ENCODE peak calls at places on chromosomes 4 and X, in six cellular contexts. One of them, this sample, is unnamed.

GRCh38 chr4:122845760-122846159 is 19.1 kb downstream of the FGF2 start:
- DNase-seq in mucosa of descending colon: no peak
- DNase-seq in OCI-LY7: no peak
- DNase-seq in fibroblast of mammary gland: no peak
- DNase-seq in ascending aorta: no peak
- DNase-seq in mammary epithelial cell: no peak
- DNase-seq in this sample: no peak

GRCh38 chrX:15349046-15349445 is 13.7 kb upstream of the PIGA start:
- DNase-seq in ascending aorta: no peak
- DNase-seq in OCI-LY7: peak
- DNase-seq in mucosa of descending colon: no peak
- DNase-seq in fibroblast of mammary gland: peak
- DNase-seq in mammary epithelial cell: peak
- DNase-seq in this sample: peak

GRCh38 chrX:54484666-54485065 is 11.4 kb downstream of the FGD1 start:
- DNase-seq in ascending aorta: no peak
- DNase-seq in mammary epithelial cell: no peak
- DNase-seq in OCI-LY7: no peak
- DNase-seq in mucosa of descending colon: no peak
- DNase-seq in fibroblast of mammary gland: no peak
- DNase-seq in this sample: no peak

GRCh38 chr4:5893013-5893580 is at the start of gene CRMP1:
- DNase-seq in mucosa of descending colon: no peak
- DNase-seq in ascending aorta: no peak
- DNase-seq in OCI-LY7: no peak
- DNase-seq in fibroblast of mammary gland: no peak
- DNase-seq in mammary epithelial cell: no peak
- DNase-seq in this sample: no peak

GRCh38 chrX:141760761-141761160 is 62.2 kb upstream of the SPANXD start:
- DNase-seq in fibroblast of mammary gland: peak
- DNase-seq in mucosa of descending colon: no peak
- DNase-seq in OCI-LY7: no peak
- DNase-seq in mammary epithelial cell: peak
- DNase-seq in ascending aorta: no peak
- DNase-seq in this sample: peak

GRCh38 chr4:125011646-125012045 is 299.1 kb upstream of the ANKRD50 start:
- DNase-seq in ascending aorta: no peak
- DNase-seq in mucosa of descending colon: no peak
- DNase-seq in mammary epithelial cell: no peak
- DNase-seq in fibroblast of mammary gland: peak
- DNase-seq in OCI-LY7: no peak
- DNase-seq in this sample: peak

GRCh38 chrX:19440713-19441112 is 74.6 kb downstream of the MAP3K15 start:
- DNase-seq in mammary epithelial cell: peak
- DNase-seq in fibroblast of mammary gland: peak
- DNase-seq in OCI-LY7: no peak
- DNase-seq in mucosa of descending colon: no peak
- DNase-seq in ascending aorta: no peak
- DNase-seq in this sample: peak

GRCh38 chr4:140116442-140117104 is 37.4 kb downstream of the MAML3 start:
- DNase-seq in mammary epithelial cell: peak
- DNase-seq in fibroblast of mammary gland: no peak
- DNase-seq in ascending aorta: no peak
- DNase-seq in OCI-LY7: no peak
- DNase-seq in mucosa of descending colon: no peak
- DNase-seq in this sample: no peak

GRCh38 chr4:5157721-5158390 is 106.6 kb downstream of the STK32B start:
- DNase-seq in mucosa of descending colon: no peak
- DNase-seq in OCI-LY7: no peak
- DNase-seq in ascending aorta: no peak
- DNase-seq in fibroblast of mammary gland: no peak
- DNase-seq in mammary epithelial cell: no peak
- DNase-seq in this sample: no peak

GRCh38 chrX:79375340-79375739 is 8.2 kb upstream of the ITM2A start:
- DNase-seq in OCI-LY7: no peak
- DNase-seq in mammary epithelial cell: no peak
- DNase-seq in fibroblast of mammary gland: no peak
- DNase-seq in ascending aorta: no peak
- DNase-seq in mucosa of descending colon: no peak
- DNase-seq in this sample: no peak

GRCh38 chr4:19905006-19905405 is 346.7 kb upstream of the SLIT2 start:
- DNase-seq in mucosa of descending colon: no peak
- DNase-seq in OCI-LY7: no peak
- DNase-seq in mammary epithelial cell: no peak
- DNase-seq in fibroblast of mammary gland: peak
- DNase-seq in ascending aorta: no peak
- DNase-seq in this sample: no peak

GRCh38 chr4:169634975-169635374 is 14.6 kb downstream of the CLCN3 start:
- DNase-seq in mammary epithelial cell: peak
- DNase-seq in fibroblast of mammary gland: no peak
- DNase-seq in ascending aorta: no peak
- DNase-seq in mucosa of descending colon: no peak
- DNase-seq in OCI-LY7: no peak
- DNase-seq in this sample: no peak

GRCh38 chr4:7291372-7292135 is 99.2 kb downstream of the SORCS2 start:
- DNase-seq in mucosa of descending colon: peak
- DNase-seq in ascending aorta: no peak
- DNase-seq in OCI-LY7: no peak
- DNase-seq in mammary epithelial cell: no peak
- DNase-seq in fibroblast of mammary gland: no peak
- DNase-seq in this sample: no peak

GRCh38 chrX:19863237-19864223 is 23.9 kb downstream of the SH3KBP1 start:
- DNase-seq in mammary epithelial cell: no peak
- DNase-seq in fibroblast of mammary gland: peak
- DNase-seq in ascending aorta: no peak
- DNase-seq in OCI-LY7: peak
- DNase-seq in mucosa of descending colon: no peak
- DNase-seq in this sample: peak

GRCh38 chrX:79161655-79162054 is 17.2 kb downstream of the GPR174 start:
- DNase-seq in fibroblast of mammary gland: no peak
- DNase-seq in OCI-LY7: peak
- DNase-seq in mucosa of descending colon: no peak
- DNase-seq in ascending aorta: no peak
- DNase-seq in mammary epithelial cell: no peak
- DNase-seq in this sample: no peak

GRCh38 chr4:7710126-7710525 is 229.5 kb downstream of the AFAP1 start:
- DNase-seq in mucosa of descending colon: peak
- DNase-seq in mammary epithelial cell: no peak
- DNase-seq in fibroblast of mammary gland: no peak
- DNase-seq in ascending aorta: no peak
- DNase-seq in OCI-LY7: no peak
- DNase-seq in this sample: no peak

GRCh38 chr4:109816082-109816442 is 500 bp downstream of the GAR1 start:
- DNase-seq in OCI-LY7: peak
- DNase-seq in fibroblast of mammary gland: no peak
- DNase-seq in mammary epithelial cell: peak
- DNase-seq in ascending aorta: no peak
- DNase-seq in mucosa of descending colon: peak
- DNase-seq in this sample: no peak

GRCh38 chr4:6504900-6505496 is 32.6 kb upstream of the PPP2R2C start:
- DNase-seq in OCI-LY7: peak
- DNase-seq in ascending aorta: no peak
- DNase-seq in fibroblast of mammary gland: peak
- DNase-seq in mammary epithelial cell: no peak
- DNase-seq in mucosa of descending colon: no peak
- DNase-seq in this sample: no peak

GRCh38 chr4:56187601-56188177 is 199.6 kb downstream of the AASDH start:
- DNase-seq in OCI-LY7: no peak
- DNase-seq in mammary epithelial cell: no peak
- DNase-seq in mucosa of descending colon: no peak
- DNase-seq in fibroblast of mammary gland: no peak
- DNase-seq in ascending aorta: no peak
- DNase-seq in this sample: peak

GRCh38 chr4:139704915-139705485 is 39.4 kb downstream of the MGST2 start:
- DNase-seq in OCI-LY7: peak
- DNase-seq in ascending aorta: no peak
- DNase-seq in mucosa of descending colon: no peak
- DNase-seq in fibroblast of mammary gland: peak
- DNase-seq in mammary epithelial cell: no peak
- DNase-seq in this sample: no peak

DNA sequence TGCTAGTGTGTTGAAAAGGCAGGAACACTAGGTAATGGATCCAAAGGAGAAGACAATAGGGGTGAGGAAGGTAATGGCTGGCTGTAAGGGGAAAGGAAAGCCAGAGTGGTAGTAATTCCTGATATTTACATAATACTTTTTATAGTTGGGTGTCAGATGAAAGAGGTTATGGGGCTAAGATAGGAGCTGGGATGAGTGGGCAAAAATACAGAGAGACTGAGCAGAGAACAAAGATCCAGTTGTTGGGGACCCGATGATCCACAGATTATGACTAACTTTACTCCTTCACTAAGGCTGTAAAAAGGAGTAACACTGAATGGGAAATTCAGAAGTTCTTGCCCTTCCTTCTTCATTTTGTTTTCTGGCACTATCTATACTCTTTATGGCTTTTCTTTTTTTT is 138.2 kb downstream of the KLHL13 start:
- DNase-seq in ascending aorta: no peak
- DNase-seq in fibroblast of mammary gland: no peak
- DNase-seq in OCI-LY7: no peak
- DNase-seq in mammary epithelial cell: no peak
- DNase-seq in mucosa of descending colon: no peak
- DNase-seq in this sample: no peak
- H3K4me3 ChIP-seq in ascending aorta: no peak
- H3K4me3 ChIP-seq in fibroblast of mammary gland: no peak
- H3K4me3 ChIP-seq in OCI-LY7: no peak
- H3K4me3 ChIP-seq in mammary epithelial cell: no peak
- H3K4me3 ChIP-seq in mucosa of descending colon: no peak
- H3K4me3 ChIP-seq in this sample: no peak

GRCh38 chr4:104677122-104677521 is 182.4 kb upstream of the CXXC4 start:
- DNase-seq in fibroblast of mammary gland: no peak
- DNase-seq in mammary epithelial cell: no peak
- DNase-seq in OCI-LY7: no peak
- DNase-seq in ascending aorta: no peak
- DNase-seq in mucosa of descending colon: no peak
- DNase-seq in this sample: no peak

DNA sequence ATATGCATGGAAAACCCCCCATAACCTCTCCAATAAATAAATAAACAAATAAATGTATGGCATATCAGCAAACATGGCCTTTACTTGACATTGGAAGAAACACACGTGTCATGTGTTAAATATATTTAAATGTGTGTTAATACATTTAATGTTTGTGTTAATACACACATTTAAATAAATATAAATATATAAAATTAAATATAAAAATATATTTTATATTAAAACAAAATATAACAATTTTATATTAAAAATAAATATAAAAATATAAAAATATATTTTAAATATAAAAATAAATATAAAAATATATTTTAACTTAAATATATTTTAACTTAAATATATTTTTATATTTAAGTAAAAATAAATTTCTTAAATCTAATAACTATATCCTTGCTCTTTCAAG is 187.6 kb upstream of the CXXC4 start:
- DNase-seq in ascending aorta: no peak
- DNase-seq in OCI-LY7: no peak
- DNase-seq in fibroblast of mammary gland: no peak
- DNase-seq in mammary epithelial cell: no peak
- DNase-seq in mucosa of descending colon: no peak
- DNase-seq in this sample: no peak
- TF ChIP-seq CTCF in ascending aorta: no peak
- TF ChIP-seq CTCF in OCI-LY7: no peak
- TF ChIP-seq CTCF in fibroblast of mammary gland: no peak
- TF ChIP-seq CTCF in mammary epithelial cell: no peak
- TF ChIP-seq CTCF in mucosa of descending colon: no peak
- TF ChIP-seq CTCF in this sample: no peak

GRCh38 chrX:85327060-85327333 is 52.5 kb downstream of the POF1B start:
- DNase-seq in mammary epithelial cell: no peak
- DNase-seq in mucosa of descending colon: peak
- DNase-seq in OCI-LY7: no peak
- DNase-seq in ascending aorta: no peak
- DNase-seq in fibroblast of mammary gland: no peak
- DNase-seq in this sample: no peak

DNA sequence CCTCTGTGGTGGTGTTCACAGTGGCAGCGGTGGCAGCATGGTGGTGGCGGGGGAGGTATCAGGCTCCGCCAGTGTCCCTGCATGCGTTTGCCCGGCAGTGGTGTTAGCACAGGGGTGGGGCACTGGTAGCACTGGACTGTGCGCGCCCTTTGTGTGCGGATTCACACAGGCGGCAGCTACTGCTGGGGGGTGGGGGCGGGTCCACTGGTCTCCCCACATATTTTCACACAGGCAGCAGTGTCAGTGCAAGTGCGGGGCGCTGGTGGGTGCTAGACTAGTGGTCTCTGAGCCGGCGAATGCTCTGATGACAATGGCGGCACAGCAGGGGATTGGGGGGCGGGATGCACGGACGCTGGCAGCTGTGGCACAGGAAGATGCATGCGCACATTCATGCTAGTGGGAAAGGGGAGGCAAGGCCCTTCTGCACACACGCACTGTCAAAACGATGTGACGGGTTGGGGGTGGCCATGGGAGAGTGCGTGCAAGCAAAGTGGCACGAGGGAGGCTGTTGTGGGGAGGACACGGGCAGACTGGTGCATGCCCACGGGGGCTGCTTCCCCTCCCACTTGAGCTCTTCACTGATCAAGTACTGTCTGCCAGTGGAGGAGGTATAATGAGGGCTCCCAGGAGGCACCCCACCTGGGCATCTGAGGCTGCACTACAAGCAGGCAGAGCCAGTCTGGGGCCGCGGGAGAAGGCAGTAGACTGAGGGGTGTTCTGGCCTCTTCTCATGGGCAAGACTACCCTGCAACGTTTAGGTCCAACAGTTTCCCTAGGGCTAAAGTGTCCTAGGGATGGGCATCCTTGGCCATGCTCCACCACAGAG is 53.0 kb downstream of the POF1B start:
- DNase-seq in fibroblast of mammary gland: no peak
- DNase-seq in mucosa of descending colon: peak
- DNase-seq in OCI-LY7: no peak
- DNase-seq in ascending aorta: no peak
- DNase-seq in mammary epithelial cell: no peak
- DNase-seq in this sample: no peak
- H3K4me3 ChIP-seq in fibroblast of mammary gland: no peak
- H3K4me3 ChIP-seq in mucosa of descending colon: no peak
- H3K4me3 ChIP-seq in OCI-LY7: no peak
- H3K4me3 ChIP-seq in ascending aorta: no peak
- H3K4me3 ChIP-seq in mammary epithelial cell: no peak
- H3K4me3 ChIP-seq in this sample: no peak

GRCh38 chrX:47864785-47865184 is 28.1 kb downstream of the ZNF81 start:
- DNase-seq in OCI-LY7: no peak
- DNase-seq in mammary epithelial cell: no peak
- DNase-seq in fibroblast of mammary gland: no peak
- DNase-seq in mucosa of descending colon: no peak
- DNase-seq in ascending aorta: no peak
- DNase-seq in this sample: peak

GRCh38 chrX:47854474-47854873 is 17.8 kb downstream of the ZNF81 start:
- DNase-seq in ascending aorta: no peak
- DNase-seq in OCI-LY7: peak
- DNase-seq in mucosa of descending colon: no peak
- DNase-seq in fibroblast of mammary gland: peak
- DNase-seq in mammary epithelial cell: peak
- DNase-seq in this sample: peak

GRCh38 chrX:47863187-47863586 is 26.5 kb downstream of the ZNF81 start:
- DNase-seq in mammary epithelial cell: no peak
- DNase-seq in OCI-LY7: no peak
- DNase-seq in ascending aorta: no peak
- DNase-seq in mucosa of descending colon: no peak
- DNase-seq in fibroblast of mammary gland: no peak
- DNase-seq in this sample: no peak

GRCh38 chrX:47862680-47863079 is 26.0 kb downstream of the ZNF81 start:
- DNase-seq in OCI-LY7: no peak
- DNase-seq in ascending aorta: no peak
- DNase-seq in mucosa of descending colon: no peak
- DNase-seq in mammary epithelial cell: no peak
- DNase-seq in fibroblast of mammary gland: no peak
- DNase-seq in this sample: no peak

GRCh38 chrX:47859686-47860085 is 23.0 kb downstream of the ZNF81 start:
- DNase-seq in ascending aorta: no peak
- DNase-seq in OCI-LY7: no peak
- DNase-seq in fibroblast of mammary gland: no peak
- DNase-seq in mammary epithelial cell: no peak
- DNase-seq in mucosa of descending colon: no peak
- DNase-seq in this sample: no peak
- TF ChIP-seq CTCF in ascending aorta: no peak
- TF ChIP-seq CTCF in OCI-LY7: no peak
- TF ChIP-seq CTCF in fibroblast of mammary gland: no peak
- TF ChIP-seq CTCF in mammary epithelial cell: no peak
- TF ChIP-seq CTCF in mucosa of descending colon: no peak
- TF ChIP-seq CTCF in this sample: no peak